ENCODE peak calls at places on chromosomes 16 and 17, in seven cellular contexts. C is A549, F is ovary, W is transverse colon, Y is suprapubic skin, E is stomach, Z is sigmoid colon. J is an unnamed sample.

GRCh38 chr16:79422061-79422460 is 178.5 kb downstream of the MAF start:
- DNase-seq in C (no peak), F (no peak), W (no peak), Y (no peak), E (no peak), Z (no peak), J (no peak)

GRCh38 chr16:88535181-88535856 is 34.9 kb upstream of the ZC3H18 start:
- DNase-seq in C (no peak), F (peak; percentile 54), W (no peak), Y (no peak), E (no peak), Z (no peak), J (no peak)

GRCh38 chr17:17979778-17980177 is 7.1 kb downstream of the DRC3 start:
- DNase-seq in C (no peak), F (no peak), W (no peak), Y (no peak), E (no peak), Z (no peak), J (no peak)

GRCh38 chr17:58084317-58084981 is 1.2 kb downstream of the DYNLL2 start:
- DNase-seq in C (peak; percentile 65), F (peak; percentile 47), W (peak; percentile 47), Y (no peak), E (peak; percentile 61), Z (peak; percentile 85), J (no peak)

GRCh38 chr17:45894022-45894784 is at the start of gene MAPT:
- DNase-seq in C (peak; percentile 93), F (peak; percentile 87), W (peak; percentile 88), Y (peak; percentile 92), E (peak; percentile 90), Z (peak; percentile 95), J (peak; percentile 70)

GRCh38 chr16:17989255-17989654 is 347.3 kb downstream of the NPIPA8 start:
- DNase-seq in C (no peak), F (no peak), W (no peak), Y (no peak), E (no peak), Z (no peak), J (no peak)

GRCh38 chr17:80382956-80383355 is 32.0 kb upstream of the ENDOV start:
- DNase-seq in C (no peak), F (peak; percentile 7), W (no peak), Y (no peak), E (no peak), Z (peak; percentile 46), J (no peak)

GRCh38 chr17:29412780-29413565 is 22.8 kb downstream of the TAOK1 start:
- DNase-seq in C (no peak), F (no peak), W (no peak), Y (no peak), E (no peak), Z (no peak), J (no peak)

GRCh38 chr16:81638286-81638945 is 140.7 kb upstream of the PLCG2 start:
- DNase-seq in C (no peak), F (no peak), W (no peak), Y (no peak), E (no peak), Z (no peak), J (no peak)

GRCh38 chr17:9169116-9169515 is 147.8 kb downstream of the NTN1 start:
- DNase-seq in C (no peak), F (no peak), W (no peak), Y (no peak), E (no peak), Z (no peak), J (no peak)

GRCh38 chr16:87003414-87003755 is 313.8 kb downstream of the C16orf95 start:
- DNase-seq in C (no peak), F (no peak), W (no peak), Y (no peak), E (no peak), Z (peak; percentile 2), J (no peak)

GRCh38 chr17:6374271-6374691 is 60.6 kb downstream of the AIPL1 start:
- DNase-seq in C (no peak), F (no peak), W (no peak), Y (no peak), E (no peak), Z (no peak), J (no peak)

GRCh38 chr16:88342491-88342890 is 40.3 kb upstream of the ZNF469 start:
- DNase-seq in C (no peak), F (no peak), W (no peak), Y (no peak), E (no peak), Z (no peak), J (no peak)

GRCh38 chr16:46885960-46886763 is 2.0 kb downstream of the GPT2 start:
- DNase-seq in C (no peak), F (no peak), W (no peak), Y (no peak), E (peak; percentile 77), Z (no peak), J (peak; percentile 39)

GRCh38 chr17:31657876-31658275 is 201.2 kb downstream of the COPRS start:
- DNase-seq in C (no peak), F (no peak), W (no peak), Y (no peak), E (no peak), Z (no peak), J (no peak)

GRCh38 chr17:80443916-80444708 is 29.1 kb downstream of the ENDOV start:
- DNase-seq in C (no peak), F (no peak), W (no peak), Y (no peak), E (no peak), Z (no peak), J (no peak)

GRCh38 chr17:29827179-29827578 is 102.8 kb downstream of the SSH2 start:
- DNase-seq in C (no peak), F (no peak), W (no peak), Y (no peak), E (no peak), Z (no peak), J (no peak)

GRCh38 chr16:21224800-21225199 is 8.7 kb upstream of the ANKS4B start:
- DNase-seq in C (no peak), F (no peak), W (no peak), Y (no peak), E (no peak), Z (no peak), J (no peak)

GRCh38 chr17:2192367-2193028 is 111.1 kb downstream of the SMG6 start:
- DNase-seq in C (peak; percentile 54), F (peak; percentile 22), W (peak; percentile 19), Y (no peak), E (no peak), Z (no peak), J (no peak)

GRCh38 chr17:59423137-59423703 is 91.8 kb downstream of the YPEL2 start:
- DNase-seq in C (peak; percentile 42), F (no peak), W (no peak), Y (no peak), E (no peak), Z (peak; percentile 78), J (no peak)

GRCh38 chr16:20740901-20741491 is 622 bp downstream of the THUMPD1 start:
- DNase-seq in C (peak; percentile 89), F (peak; percentile 89), W (peak; percentile 94), Y (peak; percentile 94), E (peak; percentile 95), Z (peak; percentile 96), J (peak; percentile 69)

GRCh38 chr17:59618894-59619312 is 792 bp upstream of the CLTC start:
- DNase-seq in C (peak; percentile 87), F (no peak), W (no peak), Y (no peak), E (no peak), Z (no peak), J (peak; percentile 81)

GRCh38 chr17:82267575-82268379 is 5.7 kb downstream of the CSNK1D start:
- DNase-seq in C (peak; percentile 94), F (peak; percentile 80), W (peak; percentile 92), Y (peak; percentile 95), E (peak; percentile 90), Z (peak; percentile 98), J (peak; percentile 89)

GRCh38 chr16:19884611-19885455 is at the start of gene GPRC5B:
- DNase-seq in C (peak; percentile 39), F (peak; percentile 76), W (peak; percentile 34), Y (peak; percentile 70), E (peak; percentile 60), Z (peak; percentile 77), J (no peak)

GRCh38 chr16:81444448-81445121 is at the start of gene CMIP:
- DNase-seq in C (peak; percentile 84), F (peak; percentile 92), W (peak; percentile 89), Y (peak; percentile 90), E (peak; percentile 89), Z (peak; percentile 93), J (peak; percentile 70)

GRCh38 chr16:23670137-23670776 is 8.4 kb upstream of the PLK1 start:
- DNase-seq in C (no peak), F (no peak), W (no peak), Y (no peak), E (no peak), Z (no peak), J (no peak)

GRCh38 chr17:28124962-28125361 is 82.5 kb downstream of the NLK start:
- DNase-seq in C (no peak), F (no peak), W (no peak), Y (no peak), E (no peak), Z (no peak), J (no peak)

GRCh38 chr16:70395345-70395901 is 43.5 kb downstream of the ST3GAL2 start:
- DNase-seq in C (peak; percentile 65), F (peak; percentile 47), W (peak; percentile 89), Y (no peak), E (peak; percentile 77), Z (no peak), J (no peak)

GRCh38 chr17:75590314-75590761 is 2.7 kb downstream of the MYO15B start:
- DNase-seq in C (no peak), F (no peak), W (no peak), Y (peak; percentile 56), E (no peak), Z (no peak), J (no peak)
- TF ChIP-seq POLR2A in C (no peak), F (no peak), W (no peak), Y (no peak), E (no peak), Z (no peak), J (no peak)

GRCh38 chr16:1821861-1822611 is 4.6 kb downstream of the HAGH start:
- DNase-seq in C (no peak), F (no peak), W (no peak), Y (no peak), E (no peak), Z (no peak), J (no peak)
- TF ChIP-seq EP300 in C (no peak), F (no peak), W (no peak), Y (no peak), E (no peak), Z (no peak), J (no peak)

GRCh38 chr17:77320501-77321256 is 179.9 kb downstream of the SEC14L1 start:
- DNase-seq in C (no peak), F (peak; percentile 49), W (peak; percentile 29), Y (peak; percentile 92), E (no peak), Z (peak; percentile 82), J (no peak)
- TF ChIP-seq POLR2A in C (no peak), F (no peak), W (no peak), Y (no peak), E (no peak), Z (no peak), J (peak; percentile 11)

DNA sequence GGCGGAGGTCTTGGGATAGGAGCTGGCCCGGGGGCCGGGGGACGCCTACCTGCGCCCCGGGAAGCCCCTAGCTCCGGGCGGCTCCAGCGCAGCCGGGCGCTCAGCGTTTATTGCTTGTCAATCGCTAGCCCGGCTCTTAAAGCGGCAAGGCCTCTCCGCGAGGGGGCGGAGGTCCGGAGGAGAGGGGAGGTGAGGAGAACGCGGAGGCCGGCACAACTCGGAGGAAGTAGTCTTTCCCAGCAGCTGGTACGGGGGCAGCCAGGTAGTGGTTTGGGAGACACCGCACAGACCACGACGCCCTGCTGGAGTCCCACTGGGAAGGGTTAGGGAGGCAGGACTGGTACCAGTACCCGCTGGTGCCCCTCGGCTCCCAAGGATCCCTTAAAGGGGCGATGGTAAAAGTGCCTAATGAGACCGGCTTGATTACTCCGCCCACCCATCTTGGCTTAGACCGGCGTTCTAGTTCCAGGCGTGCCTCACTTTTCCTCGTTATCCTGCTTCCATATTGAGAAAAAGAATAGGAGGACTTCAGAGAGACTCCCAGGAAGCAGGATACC is at the start of gene MPP2:
- DNase-seq in C (peak; percentile 80), F (peak; percentile 69), W (peak; percentile 69), Y (peak; percentile 85), E (peak; percentile 73), Z (peak; percentile 92), J (peak; percentile 25)
- TF ChIP-seq EP300 in C (no peak), F (no peak), W (no peak), Y (no peak), E (no peak), Z (no peak), J (no peak)